ENCODE peak calls at places on chromosomes 6 and 20, in eight cellular contexts. One of them, this sample, is unnamed. For H3K4me1 and H3K9me3, the result is how much of the 10 kb centered on the place peaks cover.

GRCh38 chr20:44092551-44093248 is 94.3 kb downstream of the JPH2 start:
- DNase-seq in transverse colon: no peak
- DNase-seq in stomach: no peak
- DNase-seq in spleen: no peak
- DNase-seq in Panc1: no peak
- DNase-seq in breast epithelium: no peak
- DNase-seq in upper lobe of left lung: no peak
- DNase-seq in HCT116: no peak
- DNase-seq in this sample: no peak

GRCh38 chr20:61959301-61959700 is 106.4 kb downstream of the TAF4 start:
- DNase-seq in transverse colon: no peak
- DNase-seq in stomach: no peak
- DNase-seq in spleen: peak
- DNase-seq in Panc1: no peak
- DNase-seq in breast epithelium: no peak
- DNase-seq in upper lobe of left lung: no peak
- DNase-seq in HCT116: peak
- DNase-seq in this sample: no peak

GRCh38 chr20:51643390-51643789 is 100.9 kb upstream of the NFATC2 start:
- DNase-seq in transverse colon: no peak
- DNase-seq in stomach: no peak
- DNase-seq in spleen: no peak
- DNase-seq in Panc1: no peak
- DNase-seq in breast epithelium: no peak
- DNase-seq in upper lobe of left lung: no peak
- DNase-seq in HCT116: no peak
- DNase-seq in this sample: no peak

GRCh38 chr6:62285612-62286469 is at the start of gene KHDRBS2:
- DNase-seq in transverse colon: peak
- DNase-seq in stomach: peak
- DNase-seq in spleen: peak
- DNase-seq in Panc1: no peak
- DNase-seq in breast epithelium: peak
- DNase-seq in upper lobe of left lung: peak
- DNase-seq in HCT116: no peak
- DNase-seq in this sample: peak

GRCh38 chr20:52983726-52984450 is 11.7 kb downstream of the TSHZ2 start:
- DNase-seq in transverse colon: no peak
- DNase-seq in stomach: no peak
- DNase-seq in spleen: no peak
- DNase-seq in Panc1: no peak
- DNase-seq in breast epithelium: no peak
- DNase-seq in upper lobe of left lung: peak
- DNase-seq in HCT116: no peak
- DNase-seq in this sample: no peak

GRCh38 chr20:13336308-13337089 is 115.4 kb downstream of the ISM1 start:
- DNase-seq in transverse colon: no peak
- DNase-seq in stomach: no peak
- DNase-seq in spleen: no peak
- DNase-seq in Panc1: no peak
- DNase-seq in breast epithelium: no peak
- DNase-seq in upper lobe of left lung: no peak
- DNase-seq in HCT116: no peak
- DNase-seq in this sample: no peak

GRCh38 chr6:15431762-15432495 is 186.1 kb downstream of the JARID2 start:
- DNase-seq in transverse colon: no peak
- DNase-seq in stomach: no peak
- DNase-seq in spleen: no peak
- DNase-seq in Panc1: no peak
- DNase-seq in breast epithelium: no peak
- DNase-seq in upper lobe of left lung: no peak
- DNase-seq in HCT116: no peak
- DNase-seq in this sample: no peak

GRCh38 chr6:304833-305370 is 12.6 kb downstream of the DUSP22 start:
- DNase-seq in transverse colon: no peak
- DNase-seq in stomach: no peak
- DNase-seq in spleen: no peak
- DNase-seq in Panc1: no peak
- DNase-seq in breast epithelium: no peak
- DNase-seq in upper lobe of left lung: peak
- DNase-seq in HCT116: no peak
- DNase-seq in this sample: no peak

GRCh38 chr20:35820715-35821114 is 48.9 kb downstream of the PHF20 start:
- DNase-seq in transverse colon: no peak
- DNase-seq in stomach: no peak
- DNase-seq in spleen: no peak
- DNase-seq in Panc1: no peak
- DNase-seq in breast epithelium: no peak
- DNase-seq in upper lobe of left lung: no peak
- DNase-seq in HCT116: no peak
- DNase-seq in this sample: no peak

GRCh38 chr20:32685541-32686529 is 12.1 kb upstream of the C20orf203 start:
- DNase-seq in transverse colon: no peak
- DNase-seq in stomach: no peak
- DNase-seq in spleen: no peak
- DNase-seq in Panc1: no peak
- DNase-seq in breast epithelium: no peak
- DNase-seq in upper lobe of left lung: no peak
- DNase-seq in HCT116: no peak
- DNase-seq in this sample: no peak

GRCh38 chr6:108584323-108584722 is 23.6 kb downstream of the FOXO3 start:
- DNase-seq in transverse colon: no peak
- DNase-seq in stomach: no peak
- DNase-seq in spleen: no peak
- DNase-seq in Panc1: no peak
- DNase-seq in breast epithelium: no peak
- DNase-seq in upper lobe of left lung: no peak
- DNase-seq in HCT116: no peak
- DNase-seq in this sample: no peak
- H3K4me1 ChIP-seq in transverse colon: half or more
- H3K4me1 ChIP-seq in stomach: half or more
- H3K4me1 ChIP-seq in spleen: half or more
- H3K4me1 ChIP-seq in Panc1: under half
- H3K4me1 ChIP-seq in breast epithelium: half or more
- H3K4me1 ChIP-seq in upper lobe of left lung: half or more
- H3K4me1 ChIP-seq in HCT116: half or more
- H3K4me1 ChIP-seq in this sample: half or more

DNA sequence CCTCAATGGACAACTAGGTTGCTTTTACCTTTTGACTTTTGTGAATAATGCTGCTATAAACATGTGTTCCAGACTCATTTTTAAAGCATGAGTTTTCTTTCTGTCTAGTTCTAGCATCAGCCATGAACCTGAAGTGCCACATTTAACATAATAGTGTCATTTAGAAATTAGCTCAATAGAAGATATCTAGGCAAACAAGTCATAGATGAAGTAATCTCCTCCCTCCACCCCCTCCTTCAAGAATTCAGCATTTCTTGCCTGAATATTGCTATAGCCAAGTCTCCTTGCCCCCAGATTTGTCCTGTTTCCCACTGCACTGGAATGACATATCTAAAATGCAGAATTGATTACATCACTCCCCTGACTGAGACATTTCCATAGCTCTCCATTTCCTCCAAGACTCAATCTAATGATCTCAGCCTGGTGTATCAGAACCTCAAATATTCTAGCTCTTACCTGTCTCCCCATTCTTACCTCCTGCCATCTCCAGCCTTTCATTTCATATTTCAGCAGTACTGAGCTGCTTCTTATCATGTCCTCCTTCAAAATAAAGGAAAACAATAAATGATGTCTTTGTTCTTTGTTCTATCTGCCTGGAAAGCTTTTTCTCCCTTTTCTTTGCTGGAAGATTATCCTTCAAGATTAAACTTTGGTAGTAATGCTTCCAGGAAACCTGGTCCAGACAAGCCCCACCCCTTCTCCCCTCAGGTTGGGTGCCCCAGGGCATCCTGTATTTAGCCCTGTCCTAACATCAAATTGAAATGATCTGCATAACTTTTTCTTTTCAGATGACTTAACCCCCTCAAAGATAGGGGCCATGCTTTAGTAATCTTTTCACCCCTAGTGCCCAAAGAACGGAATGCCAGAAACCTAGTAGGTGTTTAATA is 135.1 kb upstream of the BACH2 start:
- DNase-seq in transverse colon: no peak
- DNase-seq in stomach: no peak
- DNase-seq in spleen: no peak
- DNase-seq in Panc1: no peak
- DNase-seq in breast epithelium: no peak
- DNase-seq in upper lobe of left lung: no peak
- DNase-seq in HCT116: no peak
- DNase-seq in this sample: no peak
- H3K9me3 ChIP-seq in transverse colon: under half
- H3K9me3 ChIP-seq in stomach: under half
- H3K9me3 ChIP-seq in spleen: under half
- H3K9me3 ChIP-seq in Panc1: under half
- H3K9me3 ChIP-seq in breast epithelium: under half
- H3K9me3 ChIP-seq in upper lobe of left lung: under half
- H3K9me3 ChIP-seq in HCT116: under half
- H3K9me3 ChIP-seq in this sample: under half

GRCh38 chr20:38875170-38875993 is 50.8 kb upstream of the FAM83D start:
- DNase-seq in transverse colon: peak
- DNase-seq in stomach: no peak
- DNase-seq in spleen: peak
- DNase-seq in Panc1: no peak
- DNase-seq in breast epithelium: no peak
- DNase-seq in upper lobe of left lung: no peak
- DNase-seq in HCT116: no peak
- DNase-seq in this sample: no peak
- TF ChIP-seq POLR2AphosphoS5 in transverse colon: no peak
- TF ChIP-seq POLR2AphosphoS5 in stomach: no peak
- TF ChIP-seq POLR2AphosphoS5 in spleen: peak
- TF ChIP-seq POLR2AphosphoS5 in Panc1: no peak
- TF ChIP-seq POLR2AphosphoS5 in breast epithelium: no peak
- TF ChIP-seq POLR2AphosphoS5 in upper lobe of left lung: peak
- TF ChIP-seq POLR2AphosphoS5 in HCT116: no peak
- TF ChIP-seq POLR2AphosphoS5 in this sample: no peak

GRCh38 chr6:139472341-139473038 is 98.0 kb upstream of the CITED2 start:
- DNase-seq in transverse colon: no peak
- DNase-seq in stomach: no peak
- DNase-seq in spleen: no peak
- DNase-seq in Panc1: no peak
- DNase-seq in breast epithelium: no peak
- DNase-seq in upper lobe of left lung: no peak
- DNase-seq in HCT116: no peak
- DNase-seq in this sample: no peak
- H3K4me1 ChIP-seq in transverse colon: under half
- H3K4me1 ChIP-seq in stomach: under half
- H3K4me1 ChIP-seq in spleen: under half
- H3K4me1 ChIP-seq in Panc1: under half
- H3K4me1 ChIP-seq in breast epithelium: under half
- H3K4me1 ChIP-seq in upper lobe of left lung: under half
- H3K4me1 ChIP-seq in HCT116: under half
- H3K4me1 ChIP-seq in this sample: under half

DNA sequence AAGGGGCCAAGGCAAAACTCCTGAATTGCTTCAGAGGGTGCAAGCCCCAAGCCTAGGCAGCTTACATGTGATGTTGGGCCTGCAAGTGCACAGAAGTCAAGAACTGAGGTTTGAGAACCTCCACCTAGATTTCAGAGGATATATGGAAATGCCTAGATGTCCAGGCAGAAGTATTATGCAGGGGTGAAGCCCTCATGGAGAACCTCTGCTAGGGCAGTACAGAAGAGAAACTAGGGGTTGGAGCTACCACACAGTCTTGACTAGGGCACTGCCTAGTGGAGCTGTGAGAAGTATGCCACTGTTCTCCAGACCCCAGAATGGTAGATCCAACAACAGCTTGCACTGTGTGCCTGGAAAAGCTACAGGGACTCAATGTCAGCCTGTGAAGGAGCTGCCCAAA is 179.7 kb upstream of the GJE1 start:
- DNase-seq in transverse colon: no peak
- DNase-seq in stomach: no peak
- DNase-seq in spleen: no peak
- DNase-seq in Panc1: no peak
- DNase-seq in breast epithelium: no peak
- DNase-seq in upper lobe of left lung: no peak
- DNase-seq in HCT116: no peak
- DNase-seq in this sample: no peak
- H3K9me3 ChIP-seq in transverse colon: under half
- H3K9me3 ChIP-seq in stomach: under half
- H3K9me3 ChIP-seq in spleen: under half
- H3K9me3 ChIP-seq in Panc1: under half
- H3K9me3 ChIP-seq in breast epithelium: under half
- H3K9me3 ChIP-seq in upper lobe of left lung: under half
- H3K9me3 ChIP-seq in HCT116: under half
- H3K9me3 ChIP-seq in this sample: under half

GRCh38 chr6:2232445-2232844 is 13.0 kb downstream of the GMDS start:
- DNase-seq in transverse colon: no peak
- DNase-seq in stomach: no peak
- DNase-seq in spleen: no peak
- DNase-seq in Panc1: no peak
- DNase-seq in breast epithelium: no peak
- DNase-seq in upper lobe of left lung: peak
- DNase-seq in HCT116: no peak
- DNase-seq in this sample: no peak

GRCh38 chr6:2237001-2237400 is 8.4 kb downstream of the GMDS start:
- DNase-seq in transverse colon: no peak
- DNase-seq in stomach: no peak
- DNase-seq in spleen: no peak
- DNase-seq in Panc1: peak
- DNase-seq in breast epithelium: no peak
- DNase-seq in upper lobe of left lung: no peak
- DNase-seq in HCT116: no peak
- DNase-seq in this sample: no peak

GRCh38 chr6:2240961-2241360 is 4.4 kb downstream of the GMDS start:
- DNase-seq in transverse colon: no peak
- DNase-seq in stomach: no peak
- DNase-seq in spleen: no peak
- DNase-seq in Panc1: no peak
- DNase-seq in breast epithelium: no peak
- DNase-seq in upper lobe of left lung: no peak
- DNase-seq in HCT116: no peak
- DNase-seq in this sample: no peak

GRCh38 chr6:2231438-2231837 is 14.0 kb downstream of the GMDS start:
- DNase-seq in transverse colon: no peak
- DNase-seq in stomach: no peak
- DNase-seq in spleen: no peak
- DNase-seq in Panc1: no peak
- DNase-seq in breast epithelium: no peak
- DNase-seq in upper lobe of left lung: no peak
- DNase-seq in HCT116: no peak
- DNase-seq in this sample: no peak

DNA sequence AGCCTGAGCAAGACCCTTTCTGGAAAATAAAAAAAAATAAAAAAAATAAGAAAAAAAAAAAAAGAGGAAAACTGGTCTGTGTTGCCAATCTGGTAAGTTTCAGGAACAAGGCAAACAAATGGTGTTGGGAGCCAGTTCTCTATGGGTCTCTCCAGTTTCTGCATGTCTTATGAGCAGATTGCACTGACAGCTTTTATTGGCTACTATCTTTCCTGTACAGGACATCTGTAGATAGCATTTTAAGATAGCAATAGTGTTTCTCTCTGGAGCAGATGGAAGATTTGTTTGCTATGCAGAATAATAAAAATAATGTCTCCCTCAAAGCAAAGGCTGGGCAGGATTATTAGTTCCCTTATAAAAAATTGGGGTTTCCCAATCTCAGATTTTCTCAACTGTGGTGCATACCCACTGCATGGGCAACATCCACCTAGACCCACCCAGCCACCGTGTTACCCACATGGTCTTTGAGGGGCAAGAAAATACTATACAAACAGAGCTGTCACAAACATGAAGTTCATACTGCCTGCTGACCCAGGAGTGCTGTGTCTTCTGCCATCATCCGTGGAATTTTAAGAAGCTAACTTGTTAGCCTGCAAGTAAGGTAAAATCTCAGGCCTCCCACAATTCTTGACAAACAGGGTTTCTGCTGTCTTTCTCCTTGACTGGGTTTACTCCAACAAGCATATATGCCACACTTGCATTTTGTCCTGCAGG is 9.5 kb downstream of the GMDS start:
- DNase-seq in transverse colon: no peak
- DNase-seq in stomach: no peak
- DNase-seq in spleen: no peak
- DNase-seq in Panc1: no peak
- DNase-seq in breast epithelium: no peak
- DNase-seq in upper lobe of left lung: no peak
- DNase-seq in HCT116: no peak
- DNase-seq in this sample: no peak
- TF ChIP-seq POLR2AphosphoS5 in transverse colon: no peak
- TF ChIP-seq POLR2AphosphoS5 in stomach: no peak
- TF ChIP-seq POLR2AphosphoS5 in spleen: no peak
- TF ChIP-seq POLR2AphosphoS5 in Panc1: no peak
- TF ChIP-seq POLR2AphosphoS5 in breast epithelium: no peak
- TF ChIP-seq POLR2AphosphoS5 in upper lobe of left lung: no peak
- TF ChIP-seq POLR2AphosphoS5 in HCT116: no peak
- TF ChIP-seq POLR2AphosphoS5 in this sample: no peak